ENCODE peak calls at places on chromosomes 1 and 21, in eight cellular contexts. U, N, I, G, W, Q, Z and F are unnamed samples.

GRCh38 chr1:150970818-150971582 is 3.6 kb downstream of the CERS2 start:
- DNase-seq in U (no peak), N (no peak), I (peak), G (no peak), W (no peak), Q (no peak), Z (peak), F (no peak)

GRCh38 chr1:197399691-197400521 is 131.9 kb downstream of the CRB1 start:
- DNase-seq in U (no peak), N (no peak), I (no peak), G (peak), W (no peak), Q (no peak), Z (peak), F (peak)

GRCh38 chr1:207822124-207822601 is 70.3 kb downstream of the CD46 start:
- DNase-seq in U (no peak), N (no peak), I (no peak), G (no peak), W (no peak), Q (peak), Z (no peak), F (no peak)

GRCh38 chr1:5415621-5416020 is 576.6 kb downstream of the NPHP4 start:
- DNase-seq in U (no peak), N (no peak), I (no peak), G (no peak), W (no peak), Q (no peak), Z (no peak), F (no peak)

GRCh38 chr1:43936470-43937151 is 3.0 kb downstream of the ARTN start:
- DNase-seq in U (no peak), N (no peak), I (peak), G (peak), W (no peak), Q (no peak), Z (peak), F (no peak)

GRCh38 chr1:168610111-168610510 is 33.7 kb downstream of the XCL1 start:
- DNase-seq in U (no peak), N (no peak), I (no peak), G (no peak), W (no peak), Q (no peak), Z (no peak), F (no peak)

GRCh38 chr1:6546326-6546725 is 8.0 kb downstream of the NOL9 start:
- DNase-seq in U (no peak), N (no peak), I (no peak), G (no peak), W (no peak), Q (no peak), Z (no peak), F (no peak)

GRCh38 chr1:24864409-24864808 is 65.7 kb downstream of the RUNX3 start:
- DNase-seq in U (no peak), N (no peak), I (no peak), G (peak), W (no peak), Q (no peak), Z (no peak), F (no peak)

GRCh38 chr1:228508253-228508652 is 21.1 kb downstream of the RNF187 start:
- DNase-seq in U (no peak), N (no peak), I (no peak), G (no peak), W (no peak), Q (no peak), Z (no peak), F (no peak)

GRCh38 chr1:169595764-169596711 is 9.8 kb upstream of the F5 start:
- DNase-seq in U (no peak), N (no peak), I (no peak), G (peak), W (peak), Q (no peak), Z (peak), F (peak)

GRCh38 chr1:6098303-6099215 is 52.9 kb downstream of the KCNAB2 start:
- DNase-seq in U (no peak), N (no peak), I (no peak), G (no peak), W (no peak), Q (no peak), Z (peak), F (no peak)

GRCh38 chr1:240149488-240150094 is 57.9 kb downstream of the FMN2 start:
- DNase-seq in U (no peak), N (no peak), I (no peak), G (peak), W (no peak), Q (no peak), Z (peak), F (peak)

GRCh38 chr21:44051462-44051941 is 39.4 kb downstream of the TRAPPC10 start:
- DNase-seq in U (no peak), N (no peak), I (peak), G (no peak), W (no peak), Q (no peak), Z (peak), F (no peak)

GRCh38 chr21:37389456-37389855 is 22.9 kb downstream of the DYRK1A start:
- DNase-seq in U (no peak), N (no peak), I (no peak), G (no peak), W (no peak), Q (no peak), Z (peak), F (no peak)

GRCh38 chr1:223225481-223225880 is 82.4 kb upstream of the TLR5 start:
- DNase-seq in U (no peak), N (no peak), I (no peak), G (no peak), W (no peak), Q (no peak), Z (no peak), F (no peak)

GRCh38 chr1:12088607-12089006 is 25.5 kb downstream of the TNFRSF8 start:
- DNase-seq in U (peak), N (peak), I (no peak), G (no peak), W (peak), Q (no peak), Z (no peak), F (no peak)

GRCh38 chr21:42421018-42421793 is 17.5 kb downstream of the UBASH3A start:
- DNase-seq in U (no peak), N (no peak), I (no peak), G (no peak), W (no peak), Q (no peak), Z (no peak), F (no peak)

GRCh38 chr1:64487061-64487460 is 17.1 kb downstream of the CACHD1 start:
- DNase-seq in U (no peak), N (no peak), I (no peak), G (no peak), W (no peak), Q (no peak), Z (no peak), F (peak)

GRCh38 chr1:245260883-245261282 is 106.1 kb downstream of the KIF26B start:
- DNase-seq in U (no peak), N (no peak), I (no peak), G (no peak), W (no peak), Q (no peak), Z (no peak), F (no peak)

GRCh38 chr1:1211541-1212511 is 2.1 kb downstream of the TNFRSF4 start:
- DNase-seq in U (no peak), N (no peak), I (peak), G (no peak), W (no peak), Q (no peak), Z (no peak), F (no peak)

GRCh38 chr1:225987491-225988316 is 11.4 kb downstream of the SDE2 start:
- DNase-seq in U (no peak), N (no peak), I (no peak), G (peak), W (no peak), Q (no peak), Z (peak), F (peak)